ENCODE peak calls at places on chromosome 17, in four cellular contexts. H is CD4-positive, alpha-beta T cell; B is left ventricle myocardium inferior; Y is IMR-90. K is an unnamed sample.

GRCh38 chr17:82390015-82390859 is 18.7 kb downstream of the UTS2R start:
- DNase-seq in Y (no peak), H (no peak), B (no peak), K (no peak)

GRCh38 chr17:37787055-37787720 is 42.3 kb upstream of the HNF1B start:
- DNase-seq in B (no peak), H (no peak), Y (peak; percentile 72), K (peak; percentile 96)

GRCh38 chr17:348692-349425 is 3.7 kb downstream of the RPH3AL start:
- DNase-seq in B (peak; percentile 49), Y (no peak), H (no peak), K (peak; percentile 13)

GRCh38 chr17:10737786-10738185 is 8.0 kb upstream of the TMEM220 start:
- DNase-seq in H (no peak), Y (no peak), B (no peak), K (no peak)

GRCh38 chr17:74071280-74071679 is 132.2 kb upstream of the RPL38 start:
- DNase-seq in Y (no peak), H (no peak), B (no peak), K (no peak)

GRCh38 chr17:30477758-30478115 is 529 bp downstream of the GOSR1 start:
- DNase-seq in B (no peak), H (no peak), Y (peak; percentile 19), K (no peak)

GRCh38 chr17:32946375-32947135 is 18.6 kb downstream of the TMEM98 start:
- DNase-seq in B (no peak), Y (no peak), H (no peak), K (no peak)

GRCh38 chr17:34987232-34987631 is 6.9 kb downstream of the LIG3 start:
- DNase-seq in H (no peak), B (no peak), Y (no peak), K (no peak)

GRCh38 chr17:6455321-6455705 is 11.1 kb downstream of the PIMREG start:
- DNase-seq in B (no peak), Y (peak; percentile 17), H (peak; percentile 32), K (no peak)

GRCh38 chr17:80504671-80505413 is 28.4 kb upstream of the NPTX1 start:
- DNase-seq in Y (peak; percentile 85), H (no peak), B (no peak), K (no peak)

GRCh38 chr17:77535892-77536291 is 395.1 kb downstream of the SEC14L1 start:
- DNase-seq in B (no peak), Y (no peak), H (no peak), K (no peak)

GRCh38 chr17:55110521-55110920 is 142.0 kb downstream of the STXBP4 start:
- DNase-seq in Y (no peak), B (no peak), H (no peak), K (no peak)

GRCh38 chr17:63960430-63960829 is 12.3 kb downstream of the SCN4A start:
- DNase-seq in B (no peak), H (no peak), Y (no peak), K (no peak)

GRCh38 chr17:75346906-75347305 is 57.7 kb upstream of the SLC25A19 start:
- DNase-seq in H (no peak), B (no peak), Y (peak; percentile 72), K (peak; percentile 30)

GRCh38 chr17:33234930-33235685 is 58.0 kb downstream of the ASIC2 start:
- DNase-seq in Y (peak; percentile 97), H (no peak), B (peak; percentile 54), K (no peak)

GRCh38 chr17:13024526-13025263 is 6.9 kb upstream of the ELAC2 start:
- DNase-seq in B (peak; percentile 50), H (peak; percentile 50), Y (peak; percentile 52), K (peak; percentile 65)

GRCh38 chr17:34997355-34997862 is 17.1 kb downstream of the LIG3 start:
- DNase-seq in B (no peak), H (no peak), Y (peak; percentile 87), K (no peak)

GRCh38 chr17:56982312-56982711 is 4.4 kb downstream of the SCPEP1 start:
- DNase-seq in Y (no peak), H (no peak), B (no peak), K (no peak)

GRCh38 chr17:250487-251300 is 69.2 kb upstream of the DOC2B start:
- DNase-seq in B (peak; percentile 4), Y (no peak), H (no peak), K (no peak)

GRCh38 chr17:40307001-40307690 is 1.8 kb upstream of the RARA start:
- DNase-seq in H (no peak), Y (no peak), B (no peak), K (peak; percentile 35)

GRCh38 chr17:44361292-44362055 is 2.2 kb downstream of the FAM171A2 start:
- DNase-seq in B (no peak), Y (no peak), H (no peak), K (no peak)

GRCh38 chr17:82216301-82217119 is 3.9 kb upstream of the CCDC57 start:
- DNase-seq in Y (peak; percentile 81), H (no peak), B (peak; percentile 66), K (peak; percentile 80)

GRCh38 chr17:65013613-65014391 is 42.7 kb downstream of the GNA13 start:
- DNase-seq in B (no peak), Y (peak; percentile 93), H (no peak), K (no peak)

GRCh38 chr17:28853295-28853694 is 1.5 kb upstream of the ERAL1 start:
- DNase-seq in H (no peak), Y (no peak), B (no peak), K (no peak)

GRCh38 chr17:28843810-28844137 is 1.2 kb upstream of the FAM222B start:
- DNase-seq in Y (no peak), H (no peak), B (no peak), K (no peak)

GRCh38 chr17:28854457-28855382 is at the start of gene ERAL1:
- DNase-seq in Y (peak; percentile 86), H (peak; percentile 69), B (peak; percentile 79), K (peak; percentile 83)

GRCh38 chr17:28846231-28846630 is 3.6 kb upstream of the FAM222B start:
- DNase-seq in B (no peak), Y (no peak), H (no peak), K (no peak)

GRCh38 chr17:28849281-28849680 is 5.5 kb upstream of the ERAL1 start:
- DNase-seq in H (no peak), Y (no peak), B (no peak), K (no peak)
- TF ChIP-seq CTCF in H (no peak), Y (peak; percentile 17), B (no peak), K (no peak)

GRCh38 chr17:79235808-79236207 is 161.2 kb downstream of the ENGASE start:
- DNase-seq in B (no peak), Y (no peak), H (no peak), K (no peak)
- TF ChIP-seq CTCF in B (no peak), Y (no peak), H (no peak), K (no peak)

GRCh38 chr17:9229826-9230201 is 208.5 kb downstream of the NTN1 start:
- DNase-seq in H (no peak), Y (no peak), B (no peak), K (no peak)

GRCh38 chr17:9227819-9228407 is 206.6 kb downstream of the NTN1 start:
- DNase-seq in Y (no peak), H (no peak), B (no peak), K (no peak)

GRCh38 chr17:9229160-9229825 is 208.0 kb downstream of the NTN1 start:
- DNase-seq in Y (no peak), B (no peak), H (no peak), K (no peak)

GRCh38 chr17:9230346-9230745 is 209.0 kb downstream of the NTN1 start:
- DNase-seq in B (no peak), Y (peak; percentile 23), H (no peak), K (no peak)

GRCh38 chr17:9228408-9229159 is 207.3 kb downstream of the NTN1 start:
- DNase-seq in B (no peak), H (no peak), Y (peak; percentile 58), K (no peak)
- TF ChIP-seq CTCF in B (no peak), H (no peak), Y (no peak), K (no peak)

GRCh38 chr17:53516643-53517042 is 306.1 kb upstream of the KIF2B start:
- DNase-seq in B (no peak), Y (no peak), H (no peak), K (peak; percentile 0)
- TF ChIP-seq CTCF in B (no peak), Y (no peak), H (no peak), K (no peak)

GRCh38 chr17:58539703-58540102 is 25.3 kb upstream of the MTMR4 start:
- DNase-seq in Y (no peak), B (no peak), H (no peak), K (no peak)

GRCh38 chr17:58537266-58537665 is 22.8 kb upstream of the MTMR4 start:
- DNase-seq in B (no peak), Y (no peak), H (no peak), K (no peak)

GRCh38 chr17:58536541-58536940 is 22.1 kb upstream of the MTMR4 start:
- DNase-seq in B (no peak), H (no peak), Y (no peak), K (no peak)

GRCh38 chr17:58538801-58539410 is 24.5 kb upstream of the MTMR4 start:
- DNase-seq in H (no peak), B (no peak), Y (no peak), K (no peak)

GRCh38 chr17:58541249-58541648 is 26.8 kb upstream of the MTMR4 start:
- DNase-seq in B (no peak), Y (no peak), H (no peak), K (no peak)
- TF ChIP-seq CTCF in B (peak; percentile 30), Y (peak; percentile 13), H (no peak), K (no peak)

GRCh38 chr17:60231234-60231633 is 81.5 kb downstream of the CA4 start:
- DNase-seq in H (no peak), Y (peak; percentile 39), B (no peak), K (no peak)

GRCh38 chr17:60231691-60232090 is 81.9 kb downstream of the CA4 start:
- DNase-seq in B (no peak), Y (peak; percentile 58), H (no peak), K (no peak)

GRCh38 chr17:60224064-60224463 is 74.3 kb downstream of the CA4 start:
- DNase-seq in B (no peak), Y (peak; percentile 25), H (no peak), K (no peak)

GRCh38 chr17:60230358-60230757 is 80.6 kb downstream of the CA4 start:
- DNase-seq in H (no peak), B (no peak), Y (peak; percentile 1), K (no peak)

DNA sequence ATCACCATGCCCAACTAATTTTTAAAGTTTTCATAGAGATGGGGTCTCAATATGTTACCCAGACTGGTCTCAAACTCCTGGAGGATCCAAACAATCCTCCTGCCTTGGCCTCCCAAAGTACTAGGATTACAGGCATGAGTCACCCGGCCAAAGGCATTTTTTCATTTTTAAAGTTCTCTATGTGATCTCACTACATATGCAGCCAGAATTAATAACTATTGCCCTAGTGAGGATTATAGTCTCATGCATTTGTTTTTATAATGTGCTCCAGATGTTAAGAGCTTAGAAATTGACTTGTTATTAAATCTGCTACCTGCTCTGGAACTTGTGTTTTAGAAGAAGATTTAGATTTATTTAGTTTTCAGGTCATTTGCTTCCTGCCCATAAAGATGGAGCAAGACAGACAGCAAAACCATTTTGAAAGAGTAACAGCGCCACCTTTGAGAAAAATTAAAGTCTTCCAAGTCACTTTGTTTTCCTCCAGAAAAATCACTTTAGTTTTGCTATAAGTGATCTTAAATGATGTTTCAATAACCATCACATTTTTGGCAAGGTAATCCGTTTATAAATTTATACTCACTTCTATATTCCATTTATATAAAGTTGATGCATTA is 79.5 kb downstream of the CA4 start:
- DNase-seq in Y (peak; percentile 63), B (no peak), H (no peak), K (no peak)
- TF ChIP-seq CTCF in Y (no peak), B (no peak), H (no peak), K (no peak)

K was measured in Calu3.